ENCODE peak calls at places on chromosomes 11 and 22, in four cellular contexts. G, U, Q and E are unnamed samples.
A peak's percentile ranks its signal among the peaks of the same experiment; 100 is the strongest.

GRCh38 chr11:64887757-64888405 is 9.5 kb upstream of the EHD1 start:
- DNase-seq in G (peak; percentile 82), U (peak; percentile 61), Q (peak; percentile 67), E (peak; percentile 47)

GRCh38 chr22:38572065-38572464 is 2.1 kb upstream of the DMC1 start:
- DNase-seq in G (peak; percentile 8), U (no peak), Q (peak; percentile 64), E (peak; percentile 67)

GRCh38 chr11:10629431-10630002 is 61.1 kb upstream of the LYVE1 start:
- DNase-seq in G (no peak), U (no peak), Q (no peak), E (no peak)

GRCh38 chr11:87097582-87097981 is 59.8 kb downstream of the TMEM135 start:
- DNase-seq in G (peak; percentile 11), U (no peak), Q (peak; percentile 38), E (peak; percentile 31)

GRCh38 chr22:19431641-19432091 is at the start of gene HIRA:
- DNase-seq in G (peak; percentile 86), U (peak; percentile 78), Q (peak; percentile 75), E (peak; percentile 69)

GRCh38 chr11:57155838-57156583 is 25.7 kb upstream of the LRRC55 start:
- DNase-seq in G (no peak), U (no peak), Q (no peak), E (no peak)

GRCh38 chr11:107457205-107457557 is 444 bp downstream of the CWF19L2 start:
- DNase-seq in G (peak; percentile 12), U (no peak), Q (no peak), E (peak; percentile 3)

GRCh38 chr11:11391796-11392195 is 38.7 kb upstream of the CSNK2A3 start:
- DNase-seq in G (no peak), U (no peak), Q (peak; percentile 88), E (peak; percentile 94)

GRCh38 chr11:121524233-121524631 is 71.5 kb upstream of the SORL1-AS1 start:
- DNase-seq in G (no peak), U (no peak), Q (no peak), E (no peak)

GRCh38 chr11:10743354-10744035 is 7.6 kb upstream of the CTR9 start:
- DNase-seq in G (peak; percentile 21), U (peak; percentile 17), Q (no peak), E (no peak)

GRCh38 chr11:69627551-69627950 is 13.4 kb upstream of the CCND1 start:
- DNase-seq in G (no peak), U (no peak), Q (no peak), E (no peak)

GRCh38 chr22:41565403-41566054 is 4.7 kb downstream of the CSDC2 start:
- DNase-seq in G (no peak), U (no peak), Q (peak; percentile 94), E (peak; percentile 85)

GRCh38 chr11:47668665-47669064 is 26.3 kb upstream of the MTCH2 start:
- DNase-seq in G (no peak), U (no peak), Q (no peak), E (no peak)

GRCh38 chr11:1194977-1195689 is 27.7 kb upstream of the MUC5B start:
- DNase-seq in G (no peak), U (no peak), Q (no peak), E (no peak)

GRCh38 chr11:2662430-2663299 is 37.1 kb downstream of the KCNQ1OT1 start:
- DNase-seq in G (no peak), U (no peak), Q (no peak), E (no peak)

GRCh38 chr22:45877651-45878050 is 99.3 kb downstream of the WNT7B start:
- DNase-seq in G (no peak), U (no peak), Q (no peak), E (no peak)

GRCh38 chr11:27200779-27201453 is 160.3 kb downstream of the BBOX1 start:
- DNase-seq in G (no peak), U (no peak), Q (no peak), E (no peak)

GRCh38 chr11:2099523-2100316 is 39.5 kb downstream of the IGF2 start:
- DNase-seq in G (no peak), U (no peak), Q (no peak), E (no peak)

GRCh38 chr11:118885831-118886571 is 2.3 kb downstream of the CXCR5 start:
- DNase-seq in G (no peak), U (no peak), Q (no peak), E (no peak)

GRCh38 chr11:118002541-118003019 is 16.4 kb downstream of the IL10RA start:
- DNase-seq in G (no peak), U (no peak), Q (no peak), E (peak; percentile 41)

GRCh38 chr11:454801-455565 is 4.9 kb downstream of the PTDSS2 start:
- DNase-seq in G (no peak), U (no peak), Q (no peak), E (no peak)